ENCODE peak calls at places on chromosomes 16 and 17, in four cellular contexts. T is left kidney, G is natural killer cell, U is fibroblast of the conjunctiva. Y is an unnamed sample.

GRCh38 chr16:56604966-56605365 is 3.4 kb upstream of the MT2A start:
- DNase-seq in T (no peak), G (no peak), U (no peak), Y (no peak)

GRCh38 chr17:10871914-10872313 is 34.0 kb upstream of the PIRT start:
- DNase-seq in T (no peak), G (no peak), U (no peak), Y (no peak)

GRCh38 chr17:40244255-40244654 is 25.2 kb downstream of the WIPF2 start:
- DNase-seq in T (no peak), G (no peak), U (no peak), Y (no peak)

GRCh38 chr16:88651989-88652762 is 1.3 kb upstream of the CYBA start:
- DNase-seq in T (no peak), G (peak), U (no peak), Y (no peak)

GRCh38 chr16:7304257-7304656 is 28.4 kb upstream of the RBFOX1 start:
- DNase-seq in T (no peak), G (no peak), U (no peak), Y (peak)

GRCh38 chr17:43114101-43114691 is 11.0 kb downstream of the BRCA1 start:
- DNase-seq in T (peak), G (no peak), U (no peak), Y (no peak)

GRCh38 chr16:11101695-11102522 is 154.1 kb downstream of the SOCS1 start:
- DNase-seq in T (peak), G (no peak), U (no peak), Y (no peak)

GRCh38 chr17:35315283-35315682 is 58.1 kb downstream of the SLFN11 start:
- DNase-seq in T (no peak), G (no peak), U (peak), Y (no peak)

GRCh38 chr17:58306131-58306951 is 22.3 kb downstream of the TSPOAP1 start:
- DNase-seq in T (no peak), G (no peak), U (no peak), Y (no peak)

GRCh38 chr16:57926041-57926440 is 44.9 kb downstream of the CNGB1 start:
- DNase-seq in T (no peak), G (no peak), U (no peak), Y (no peak)

GRCh38 chr17:77214743-77215142 is 74.0 kb downstream of the SEC14L1 start:
- DNase-seq in T (peak), G (no peak), U (no peak), Y (peak)

GRCh38 chr17:7922499-7923289 is 6.6 kb upstream of the RNF227 start:
- DNase-seq in T (peak), G (peak), U (no peak), Y (peak)

GRCh38 chr17:80817861-80818260 is 173.8 kb upstream of the CHMP6 start:
- DNase-seq in T (no peak), G (no peak), U (no peak), Y (no peak)

GRCh38 chr16:86137359-86137758 is 238.4 kb downstream of the IRF8 start:
- DNase-seq in T (no peak), G (no peak), U (no peak), Y (no peak)

GRCh38 chr17:32275060-32276042 is 9.7 kb downstream of the RHBDL3 start:
- DNase-seq in T (peak), G (no peak), U (peak), Y (peak)

GRCh38 chr17:44568311-44568710 is 11.0 kb downstream of the FZD2 start:
- DNase-seq in T (no peak), G (no peak), U (no peak), Y (no peak)

GRCh38 chr17:57004944-57005579 is 27.1 kb downstream of the SCPEP1 start:
- DNase-seq in T (peak), G (no peak), U (no peak), Y (peak)

GRCh38 chr16:1150511-1150982 is 2.4 kb upstream of the CACNA1H start:
- DNase-seq in T (no peak), G (no peak), U (no peak), Y (peak)

GRCh38 chr17:16930571-16931317 is 41.2 kb downstream of the TNFRSF13B start:
- DNase-seq in T (no peak), G (no peak), U (no peak), Y (no peak)

GRCh38 chr17:42266918-42267766 is 9.0 kb downstream of the STAT5B start:
- DNase-seq in T (no peak), G (no peak), U (no peak), Y (peak)

GRCh38 chr17:72737291-72737690 is 355.2 kb downstream of the SLC39A11 start:
- DNase-seq in T (no peak), G (no peak), U (no peak), Y (no peak)

GRCh38 chr17:73833779-73834613 is 189.8 kb upstream of the SDK2 start:
- DNase-seq in T (peak), G (no peak), U (no peak), Y (peak)

GRCh38 chr17:61724777-61725176 is 133.8 kb upstream of the NACA2 start:
- DNase-seq in T (no peak), G (no peak), U (no peak), Y (no peak)

GRCh38 chr17:60857521-60857920 is 179.9 kb downstream of the BCAS3 start:
- DNase-seq in T (no peak), G (no peak), U (no peak), Y (no peak)

GRCh38 chr17:17126131-17127110 is 79.7 kb downstream of the PLD6 start:
- DNase-seq in T (no peak), G (no peak), U (no peak), Y (no peak)

GRCh38 chr16:70589998-70590471 is 56.3 kb upstream of the IL34 start:
- DNase-seq in T (peak), G (no peak), U (no peak), Y (no peak)